ENCODE peak calls at places on chromosomes 12 and 14, in six cellular contexts. I is MM.1S, R is neural progenitor cell, K is PC-3, U is hepatocyte, X is GM23338. B is an unnamed sample.

GRCh38 chr12:39272934-39273770 is 169.8 kb downstream of the KIF21A start:
- DNase-seq in I (peak; percentile 28), R (peak; percentile 56), K (peak; percentile 67), U (peak; percentile 61), X (peak; percentile 70), B (peak; percentile 66)

GRCh38 chr14:65658202-65658601 is 245.7 kb downstream of the FUT8 start:
- DNase-seq in I (no peak), R (no peak), K (peak; percentile 85), U (no peak), X (no peak), B (peak; percentile 67)

GRCh38 chr12:89370850-89371249 is 18.5 kb upstream of the DUSP6 start:
- DNase-seq in I (no peak), R (no peak), K (peak; percentile 96), U (no peak), X (no peak), B (peak; percentile 70)

GRCh38 chr12:131124487-131125280 is 171.0 kb downstream of the ADGRD1 start:
- DNase-seq in I (no peak), R (no peak), K (no peak), U (no peak), X (no peak), B (no peak)

GRCh38 chr12:21725731-21726130 is 48.8 kb downstream of the KCNJ8 start:
- DNase-seq in I (no peak), R (no peak), K (peak; percentile 55), U (no peak), X (no peak), B (no peak)

GRCh38 chr12:34354239-34355200 is 332.2 kb downstream of the ALG10 start:
- DNase-seq in I (no peak), R (no peak), K (no peak), U (no peak), X (no peak), B (no peak)

GRCh38 chr14:78238141-78238540 is 68.0 kb downstream of the NRXN3 start:
- DNase-seq in I (no peak), R (no peak), K (no peak), U (no peak), X (no peak), B (no peak)

GRCh38 chr14:77991128-77991772 is 178.9 kb upstream of the NRXN3 start:
- DNase-seq in I (no peak), R (peak; percentile 23), K (no peak), U (no peak), X (peak; percentile 57), B (no peak)

GRCh38 chr12:7588703-7589329 is 76.9 kb downstream of the APOBEC1 start:
- DNase-seq in I (peak; percentile 72), R (peak; percentile 45), K (peak; percentile 59), U (peak; percentile 65), X (peak; percentile 77), B (peak; percentile 73)

GRCh38 chr12:57829025-57829777 is 10.7 kb upstream of the AVIL start:
- DNase-seq in I (no peak), R (no peak), K (no peak), U (no peak), X (no peak), B (no peak)

GRCh38 chr12:16756833-16757552 is 151.0 kb upstream of the LMO3 start:
- DNase-seq in I (no peak), R (peak; percentile 74), K (no peak), U (no peak), X (peak; percentile 2), B (no peak)

GRCh38 chr14:69768873-69769272 is 1.9 kb downstream of the SRSF5 start:
- DNase-seq in I (no peak), R (no peak), K (peak; percentile 43), U (no peak), X (no peak), B (no peak)

GRCh38 chr14:36805116-36805515 is 143.5 kb downstream of the PAX9 start:
- DNase-seq in I (no peak), R (peak; percentile 40), K (no peak), U (no peak), X (peak; percentile 29), B (peak; percentile 16)

DNA sequence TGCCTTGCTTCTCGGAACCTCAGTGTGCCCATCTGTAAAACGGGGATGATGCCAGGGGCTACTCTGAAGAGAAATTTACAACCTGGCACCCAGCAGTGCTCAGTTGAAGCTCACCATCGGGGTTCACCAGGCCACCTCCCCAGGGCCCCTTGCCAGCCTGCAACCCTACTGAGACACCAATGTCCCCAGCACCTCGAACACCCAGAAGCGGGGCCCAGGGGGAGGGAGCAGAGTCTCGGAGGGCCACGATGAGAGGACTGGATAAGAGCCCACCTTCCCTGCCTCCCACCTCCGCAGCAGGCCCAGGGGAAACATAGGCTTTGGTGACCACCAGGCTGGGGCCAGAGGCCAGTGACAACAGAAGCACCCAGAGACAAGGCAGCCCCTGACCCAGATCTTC is 22.4 kb downstream of the NCOR2 start:
- DNase-seq in I (no peak), R (no peak), K (no peak), U (no peak), X (no peak), B (no peak)
- TF ChIP-seq EZH2phosphoT487 in I (no peak), R (no peak), K (no peak), U (no peak), X (no peak), B (no peak)

GRCh38 chr14:53947452-53948180 is 9.0 kb downstream of the BMP4 start:
- DNase-seq in I (no peak), R (no peak), K (no peak), U (no peak), X (no peak), B (no peak)
- TF ChIP-seq EZH2 in I (no peak), R (no peak), K (no peak), U (no peak), X (peak; percentile 60), B (no peak)

GRCh38 chr12:12930633-12931032 is 21.3 kb downstream of the GPRC5D start:
- DNase-seq in I (no peak), R (no peak), K (no peak), U (no peak), X (no peak), B (no peak)

GRCh38 chr12:12925383-12925782 is 26.6 kb downstream of the GPRC5D start:
- DNase-seq in I (no peak), R (no peak), K (no peak), U (no peak), X (no peak), B (peak; percentile 49)

GRCh38 chr12:12929696-12930095 is 22.3 kb downstream of the GPRC5D start:
- DNase-seq in I (no peak), R (no peak), K (no peak), U (no peak), X (no peak), B (no peak)

GRCh38 chr12:12926571-12927071 is 25.3 kb downstream of the GPRC5D start:
- DNase-seq in I (no peak), R (no peak), K (no peak), U (no peak), X (no peak), B (peak; percentile 72)

DNA sequence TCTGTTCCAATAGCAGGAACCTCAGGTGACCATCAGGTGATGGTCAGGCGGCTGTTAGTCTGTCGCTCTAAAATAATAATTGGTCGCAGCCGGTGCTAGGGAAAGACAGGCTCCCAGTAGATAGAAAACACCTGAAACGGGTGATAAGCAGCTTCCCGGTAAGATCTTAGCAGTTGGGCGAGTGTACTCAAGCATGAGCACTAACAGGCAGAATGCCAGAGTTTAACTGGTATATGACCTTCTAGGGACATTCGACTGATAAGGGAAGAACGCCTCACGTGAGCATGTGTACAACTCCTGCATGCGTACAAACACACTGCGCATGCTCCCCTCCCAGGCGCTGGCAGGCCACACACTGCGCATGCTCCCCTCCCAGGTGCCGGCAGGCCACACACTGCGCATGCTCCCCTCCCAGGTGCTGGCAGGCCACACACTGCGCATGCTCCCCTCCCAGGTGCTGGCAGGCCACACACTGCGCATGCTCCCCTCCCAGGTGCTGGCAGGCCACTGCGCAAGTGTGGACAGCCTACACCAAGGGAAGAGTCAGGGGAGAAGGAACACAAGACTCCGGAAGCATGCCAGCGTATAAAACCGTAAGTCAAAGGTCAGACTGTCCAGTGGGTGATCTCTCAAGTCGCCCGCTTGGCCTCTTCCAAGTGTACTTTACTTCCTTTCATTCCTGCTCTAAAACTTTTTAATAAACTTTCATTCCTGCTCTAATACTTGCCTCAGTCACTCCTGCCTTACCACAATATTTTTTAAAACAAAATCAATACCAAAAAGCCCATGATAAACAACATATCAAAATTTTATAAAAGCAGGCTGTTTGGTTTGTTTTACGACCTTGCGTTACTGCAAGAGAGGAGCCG is 24.5 kb downstream of the GPRC5D start:
- DNase-seq in I (no peak), R (no peak), K (no peak), U (no peak), X (no peak), B (no peak)
- TF ChIP-seq EZH2phosphoT487 in I (no peak), R (no peak), K (no peak), U (no peak), X (no peak), B (no peak)

GRCh38 chr12:9900930-9901329 is 19.6 kb downstream of the KLRF2 start:
- DNase-seq in I (no peak), R (no peak), K (no peak), U (no peak), X (no peak), B (no peak)
- TF ChIP-seq EZH2 in I (no peak), R (no peak), K (no peak), U (no peak), X (no peak), B (no peak)